ENCODE peak calls at places on chromosomes 7 and 10, in four cellular contexts. M, G, J and F are unnamed samples.

GRCh38 chr10:102815790-102816549 is 21.2 kb downstream of the CYP17A1 start:
- DNase-seq in M (no peak), G (no peak), J (peak), F (no peak)

GRCh38 chr10:47409171-47409865 is 25.2 kb upstream of the ZNF488 start:
- DNase-seq in M (no peak), G (no peak), J (no peak), F (no peak)

GRCh38 chr10:90674927-90675326 is 182.9 kb downstream of the HTR7 start:
- DNase-seq in M (no peak), G (no peak), J (peak), F (no peak)

GRCh38 chr10:119858063-119858462 is 14.6 kb downstream of the MCMBP start:
- DNase-seq in M (no peak), G (no peak), J (no peak), F (no peak)

GRCh38 chr7:156816943-156817572 is 75.9 kb downstream of the LMBR1 start:
- DNase-seq in M (no peak), G (no peak), J (no peak), F (no peak)

GRCh38 chr10:91511549-91512330 is 101.6 kb downstream of the HECTD2 start:
- DNase-seq in M (no peak), G (no peak), J (no peak), F (no peak)

GRCh38 chr7:73451780-73452398 is 18.3 kb downstream of the FZD9 start:
- DNase-seq in M (no peak), G (no peak), J (no peak), F (no peak)

GRCh38 chr7:139494835-139495568 is 11.5 kb upstream of the KLRG2 start:
- DNase-seq in M (no peak), G (no peak), J (no peak), F (no peak)

GRCh38 chr10:5092375-5092774 is 1.8 kb upstream of the AKR1C3 start:
- DNase-seq in M (no peak), G (no peak), J (no peak), F (no peak)

GRCh38 chr7:99197498-99197897 is 10.4 kb downstream of the KPNA7 start:
- DNase-seq in M (no peak), G (no peak), J (no peak), F (no peak)

GRCh38 chr10:14285941-14286555 is 44.7 kb downstream of the FRMD4A start:
- DNase-seq in M (no peak), G (no peak), J (no peak), F (no peak)

GRCh38 chr10:98610855-98611254 is 164.1 kb upstream of the HPS1 start:
- DNase-seq in M (no peak), G (no peak), J (no peak), F (no peak)

GRCh38 chr7:105880571-105881330 is 4.4 kb upstream of the ATXN7L1 start:
- DNase-seq in M (no peak), G (no peak), J (no peak), F (no peak)

GRCh38 chr10:79084972-79085597 is 16.3 kb downstream of the ZMIZ1 start:
- DNase-seq in M (no peak), G (no peak), J (no peak), F (peak)

GRCh38 chr7:106485031-106485551 is 175.9 kb downstream of the CCDC71L start:
- DNase-seq in M (no peak), G (no peak), J (no peak), F (no peak)

GRCh38 chr10:944034-944831 is 12.7 kb upstream of the LARP4B start:
- DNase-seq in M (no peak), G (no peak), J (peak), F (peak)

GRCh38 chr7:45451636-45452035 is 122.5 kb upstream of the ADCY1 start:
- DNase-seq in M (no peak), G (no peak), J (no peak), F (no peak)

GRCh38 chr10:99620713-99621453 is 644 bp upstream of the SLC25A28 start:
- DNase-seq in M (peak), G (peak), J (peak), F (peak)

GRCh38 chr7:95781967-95782586 is 9.7 kb downstream of the DYNC1I1 start:
- DNase-seq in M (no peak), G (no peak), J (no peak), F (no peak)

GRCh38 chr7:148714498-148714897 is 15.8 kb downstream of the CUL1 start:
- DNase-seq in M (no peak), G (no peak), J (no peak), F (no peak)

GRCh38 chr10:71795248-71795647 is 21.9 kb upstream of the VSIR start:
- DNase-seq in M (no peak), G (peak), J (no peak), F (peak)

GRCh38 chr10:52955337-52955736 is 182.8 kb upstream of the MBL2 start:
- DNase-seq in M (no peak), G (no peak), J (no peak), F (no peak)

GRCh38 chr10:93235686-93236085 is 162.0 kb downstream of the CYP26A1 start:
- DNase-seq in M (no peak), G (no peak), J (no peak), F (no peak)

GRCh38 chr7:66055321-66055956 is 20.2 kb upstream of the ASL start:
- DNase-seq in M (no peak), G (no peak), J (no peak), F (no peak)

GRCh38 chr10:17576768-17577167 is 40.4 kb downstream of the HACD1 start:
- DNase-seq in M (no peak), G (no peak), J (no peak), F (no peak)

GRCh38 chr7:67429735-67430134 is 433.1 kb downstream of the TYW1 start:
- DNase-seq in M (no peak), G (no peak), J (no peak), F (no peak)

DNA sequence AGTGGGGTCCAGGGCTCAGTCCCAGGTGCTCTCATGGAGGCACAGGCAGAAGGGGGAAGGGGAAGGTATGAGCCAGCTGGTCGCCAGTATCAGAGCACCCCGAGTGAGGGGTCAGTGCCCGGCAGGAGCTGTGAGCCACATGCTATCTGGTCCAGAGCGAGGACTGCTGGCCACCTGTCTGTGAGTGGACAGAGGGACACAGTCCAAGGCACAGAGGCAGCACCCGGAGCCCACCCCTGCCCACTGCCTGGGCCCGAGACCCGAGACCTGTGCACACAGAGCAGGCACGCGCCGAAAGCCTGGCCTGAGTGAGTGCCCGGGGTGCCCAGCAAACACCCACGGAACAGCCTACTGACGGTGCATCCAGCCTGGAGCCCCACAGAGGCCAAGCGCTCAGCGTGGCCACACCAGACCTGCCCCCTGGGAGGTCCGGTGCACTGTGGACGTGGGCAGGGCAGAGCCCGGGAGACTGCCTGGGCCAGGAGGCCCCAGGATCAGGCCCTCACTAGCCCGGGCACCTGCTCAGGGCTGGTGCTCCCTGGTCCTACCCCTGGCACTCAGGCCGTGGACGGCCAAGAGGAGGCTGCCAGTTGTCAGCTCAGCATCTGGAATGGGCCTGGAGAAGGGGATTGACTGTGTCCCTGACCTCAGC is 29.4 kb downstream of the ADGRA1 start:
- DNase-seq in M (no peak), G (no peak), J (no peak), F (no peak)
- TF ChIP-seq CTCF in M (no peak), G (no peak), J (no peak), F (no peak)

GRCh38 chr10:61897671-61898434 is 3.6 kb upstream of the ARID5B start:
- DNase-seq in M (peak), G (peak), J (peak), F (peak)
- TF ChIP-seq CTCF in M (no peak), G (peak), J (peak), F (peak)

DNA sequence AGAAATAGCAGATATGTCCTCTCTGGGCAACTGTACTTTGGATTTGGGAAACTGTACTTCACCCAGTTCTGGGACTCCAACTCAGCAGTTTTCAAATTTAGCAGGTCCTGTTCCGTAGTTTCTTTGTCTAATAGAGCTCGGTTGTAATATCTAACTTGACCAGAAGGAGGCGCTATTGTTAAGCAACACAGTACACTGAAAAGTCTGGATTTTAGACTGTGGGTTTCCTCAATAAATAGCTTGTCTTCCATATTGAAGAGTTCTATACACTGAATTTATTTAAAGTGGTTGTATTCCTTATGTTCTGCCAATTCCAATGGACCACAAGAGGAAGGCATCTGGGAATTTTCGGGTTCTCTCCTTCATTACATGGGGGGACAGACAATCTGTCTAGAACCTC is 39.8 kb downstream of the ELFN1 start:
- DNase-seq in M (no peak), G (no peak), J (no peak), F (no peak)
- TF ChIP-seq CTCF in M (no peak), G (peak), J (no peak), F (no peak)

DNA sequence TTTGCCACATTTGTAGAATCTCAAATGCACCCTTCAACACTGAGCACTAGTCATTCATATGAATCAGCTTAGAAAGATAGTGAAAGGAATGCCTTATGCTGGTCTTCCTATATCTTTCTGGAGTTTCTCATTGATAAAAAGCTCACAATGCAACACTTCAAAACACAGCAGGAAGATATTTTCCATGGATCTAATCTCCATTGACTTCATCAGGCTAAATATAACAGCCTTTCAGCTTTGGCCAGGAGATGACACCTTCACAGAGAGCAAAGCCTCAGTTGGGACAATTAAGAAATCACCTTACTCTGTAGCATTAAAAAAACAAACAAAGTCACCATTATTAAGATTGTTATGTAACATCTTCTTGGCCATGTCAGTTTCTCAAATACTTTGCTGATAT is 6.7 kb downstream of the NRP1 start:
- DNase-seq in M (no peak), G (no peak), J (no peak), F (no peak)
- TF ChIP-seq CTCF in M (no peak), G (peak), J (no peak), F (no peak)

GRCh38 chr7:24587853-24588252 is 14.6 kb downstream of the PALS2 start:
- DNase-seq in M (no peak), G (peak), J (no peak), F (no peak)
- TF ChIP-seq CTCF in M (peak), G (peak), J (no peak), F (no peak)